ENCODE peak calls at places on chromosome 20, in nine cellular contexts. H is fibroblast of pulmonary artery; A is stomach; J is SK-N-MC; F is suprapubic skin; V is BJ; S is choroid plexus epithelial cell; L is effector memory CD4-positive, alpha-beta T cell; X is epithelial cell of esophagus. M is an unnamed sample.

GRCh38 chr20:19858972-19859371 is 100.9 kb downstream of the RIN2 start:
- DNase-seq in V (no peak), F (no peak), X (peak), J (no peak), A (no peak), S (no peak), H (peak), L (no peak), M (no peak)

GRCh38 chr20:46851746-46852145 is 42.9 kb upstream of the EYA2 start:
- DNase-seq in V (no peak), F (no peak), H (no peak), L (no peak), J (no peak), A (no peak), S (no peak), X (no peak), M (no peak)

GRCh38 chr20:45783656-45784294 is 7.9 kb downstream of the WFDC3 start:
- DNase-seq in V (no peak), A (peak), L (no peak), S (peak), X (peak), F (peak), H (peak), J (no peak), M (no peak)

GRCh38 chr20:2745936-2746635 is 53.5 kb downstream of the EBF4 start:
- DNase-seq in J (no peak), H (no peak), L (no peak), F (no peak), A (no peak), V (no peak), X (no peak), S (no peak), M (no peak)

GRCh38 chr20:24769878-24770627 is 179.0 kb upstream of the CST7 start:
- DNase-seq in V (no peak), F (peak), X (no peak), A (peak), H (no peak), S (no peak), L (no peak), J (no peak), M (no peak)

GRCh38 chr20:1855690-1856089 is 39.5 kb upstream of the SIRPA start:
- DNase-seq in X (no peak), F (no peak), L (no peak), V (no peak), J (no peak), A (no peak), H (no peak), S (no peak), M (no peak)

GRCh38 chr20:38997622-38998021 is 35.5 kb downstream of the DHX35 start:
- DNase-seq in J (no peak), V (no peak), H (no peak), S (no peak), F (no peak), A (no peak), L (no peak), X (no peak), M (no peak)

GRCh38 chr20:3652646-3653596 is 10.3 kb downstream of the GFRA4 start:
- DNase-seq in J (no peak), V (no peak), A (no peak), F (peak), S (no peak), L (no peak), X (no peak), H (no peak), M (peak)

GRCh38 chr20:59955131-59955796 is 3.0 kb upstream of the CDH26 start:
- DNase-seq in X (peak), L (no peak), S (peak), A (no peak), F (no peak), V (no peak), H (no peak), J (no peak), M (no peak)

GRCh38 chr20:25389381-25389857 is 1.2 kb downstream of the ABHD12 start:
- DNase-seq in X (peak), A (no peak), V (no peak), H (peak), L (no peak), S (peak), J (no peak), F (no peak), M (no peak)

GRCh38 chr20:37986063-37986858 is 47.0 kb downstream of the TTI1 start:
- DNase-seq in X (no peak), S (no peak), F (no peak), V (no peak), L (no peak), J (no peak), H (no peak), A (peak), M (no peak)

GRCh38 chr20:59484228-59484627 is 120.1 kb upstream of the PHACTR3 start:
- DNase-seq in F (no peak), H (no peak), J (no peak), X (no peak), S (no peak), A (no peak), L (no peak), V (no peak), M (no peak)

GRCh38 chr20:32278199-32278643 is 770 bp downstream of the KIF3B start:
- DNase-seq in X (peak), S (peak), J (no peak), A (no peak), F (no peak), V (no peak), L (no peak), H (peak), M (no peak)

GRCh38 chr20:32285621-32286334 is 8.3 kb downstream of the KIF3B start:
- DNase-seq in H (no peak), V (peak), A (no peak), X (peak), F (no peak), S (peak), J (no peak), L (peak), M (peak)

GRCh38 chr20:32281711-32282110 is 4.3 kb downstream of the KIF3B start:
- DNase-seq in V (no peak), L (no peak), H (no peak), F (no peak), S (no peak), J (no peak), X (no peak), A (no peak), M (no peak)

GRCh38 chr20:32285082-32285620 is 7.7 kb downstream of the KIF3B start:
- DNase-seq in L (no peak), X (no peak), S (no peak), F (no peak), H (no peak), J (no peak), V (no peak), A (no peak), M (no peak)

GRCh38 chr20:32282461-32282860 is 5.0 kb downstream of the KIF3B start:
- DNase-seq in A (peak), H (no peak), S (no peak), V (no peak), X (no peak), F (no peak), J (no peak), L (no peak), M (no peak)
- H3K4me3 ChIP-seq in A (no peak), H (no peak), S (no peak), V (no peak), X (no peak), F (no peak), J (no peak), L (no peak), M (no peak)

DNA sequence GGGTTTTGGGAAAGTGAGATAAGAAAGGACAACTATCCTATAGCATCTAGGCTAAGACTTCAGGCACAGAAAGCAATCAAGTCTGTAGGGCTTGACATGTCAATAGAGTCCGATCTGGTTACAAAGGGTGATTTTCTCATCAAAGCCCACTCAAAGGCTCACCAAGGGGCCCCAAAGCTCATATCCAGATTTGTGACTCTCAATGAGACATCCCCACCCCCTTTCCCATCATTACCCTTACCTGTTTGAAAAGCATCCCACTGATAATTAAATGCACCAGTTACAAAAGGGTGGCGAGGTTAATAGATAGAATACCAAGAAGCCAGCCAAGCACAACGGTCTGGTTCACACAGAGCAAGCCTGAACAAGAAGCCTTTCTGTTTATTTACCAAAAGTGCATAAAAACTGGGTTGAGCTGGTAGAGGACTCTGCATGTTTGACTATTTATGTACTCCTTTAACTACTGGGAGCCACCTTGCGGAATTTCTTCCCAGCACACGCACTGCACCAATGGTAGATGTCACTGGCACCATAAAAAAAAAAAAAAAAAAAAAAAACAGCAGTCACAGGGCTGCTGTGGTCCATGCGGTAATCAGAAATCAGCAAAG is 6.1 kb downstream of the JAG1 start:
- DNase-seq in V (no peak), F (no peak), X (peak), S (no peak), A (no peak), L (no peak), J (no peak), H (no peak), M (no peak)
- H3K4me3 ChIP-seq in V (no peak), F (peak), X (peak), S (no peak), A (peak), L (no peak), J (no peak), H (no peak), M (no peak)

GRCh38 chr20:57828696-57829095 is 118.9 kb upstream of the PMEPA1 start:
- DNase-seq in X (no peak), S (no peak), A (no peak), J (no peak), F (no peak), V (no peak), L (no peak), H (no peak), M (no peak)

GRCh38 chr20:57829805-57830514 is 120.1 kb upstream of the PMEPA1 start:
- DNase-seq in A (no peak), J (no peak), H (no peak), F (no peak), S (no peak), L (no peak), V (no peak), X (no peak), M (no peak)

GRCh38 chr20:57830515-57830895 is 120.7 kb upstream of the PMEPA1 start:
- DNase-seq in S (no peak), A (no peak), H (no peak), F (no peak), L (no peak), V (no peak), X (no peak), J (no peak), M (no peak)

GRCh38 chr20:57831326-57831991 is 121.6 kb upstream of the PMEPA1 start:
- DNase-seq in J (no peak), F (no peak), S (no peak), H (no peak), L (no peak), X (no peak), A (no peak), V (no peak), M (no peak)

GRCh38 chr20:57829336-57829735 is 119.5 kb upstream of the PMEPA1 start:
- DNase-seq in F (no peak), X (no peak), L (no peak), V (no peak), A (no peak), H (no peak), J (no peak), S (no peak), M (no peak)
- H3K4me3 ChIP-seq in F (no peak), X (no peak), L (no peak), V (no peak), A (no peak), H (no peak), J (no peak), S (no peak), M (no peak)

DNA sequence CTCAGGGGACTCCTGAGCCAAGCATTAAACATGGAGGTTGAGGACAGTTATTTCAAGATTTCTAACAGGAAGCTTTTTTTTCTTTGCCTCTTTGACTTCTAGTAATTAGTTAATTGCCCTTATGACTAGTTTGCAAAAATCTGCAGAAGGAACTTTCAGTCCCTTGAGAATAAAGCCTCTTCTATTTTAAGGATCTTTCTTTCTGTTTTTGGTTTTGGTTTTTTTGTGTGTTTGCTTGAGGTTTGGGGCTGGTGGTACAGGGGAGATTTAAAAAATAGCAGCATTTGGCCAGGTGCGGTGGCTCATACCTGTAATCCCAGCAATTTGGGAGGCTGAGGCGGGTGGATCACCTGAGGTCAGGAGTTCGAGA is 259.3 kb downstream of the BMP7 start:
- DNase-seq in F (no peak), X (no peak), J (no peak), A (no peak), H (no peak), S (no peak), L (no peak), V (no peak), M (no peak)
- H3K4me3 ChIP-seq in F (no peak), X (no peak), J (no peak), A (no peak), H (no peak), S (peak), L (no peak), V (no peak), M (no peak)

GRCh38 chr20:49985157-49985556 is 2.4 kb downstream of the SNAI1 start:
- DNase-seq in V (no peak), A (no peak), X (no peak), F (no peak), L (no peak), J (no peak), H (no peak), S (no peak), M (no peak)

GRCh38 chr20:49984426-49985153 is 1.8 kb downstream of the SNAI1 start:
- DNase-seq in H (no peak), V (no peak), S (peak), A (no peak), J (no peak), X (no peak), L (no peak), F (no peak), M (no peak)

GRCh38 chr20:49983123-49983847 is 505 bp downstream of the SNAI1 start:
- DNase-seq in J (no peak), V (no peak), S (no peak), F (no peak), X (no peak), L (no peak), H (no peak), A (no peak), M (no peak)

GRCh38 chr20:49982346-49983122 is at the start of gene SNAI1:
- DNase-seq in H (peak), A (peak), F (peak), L (peak), S (peak), V (no peak), J (no peak), X (peak), M (peak)

DNA sequence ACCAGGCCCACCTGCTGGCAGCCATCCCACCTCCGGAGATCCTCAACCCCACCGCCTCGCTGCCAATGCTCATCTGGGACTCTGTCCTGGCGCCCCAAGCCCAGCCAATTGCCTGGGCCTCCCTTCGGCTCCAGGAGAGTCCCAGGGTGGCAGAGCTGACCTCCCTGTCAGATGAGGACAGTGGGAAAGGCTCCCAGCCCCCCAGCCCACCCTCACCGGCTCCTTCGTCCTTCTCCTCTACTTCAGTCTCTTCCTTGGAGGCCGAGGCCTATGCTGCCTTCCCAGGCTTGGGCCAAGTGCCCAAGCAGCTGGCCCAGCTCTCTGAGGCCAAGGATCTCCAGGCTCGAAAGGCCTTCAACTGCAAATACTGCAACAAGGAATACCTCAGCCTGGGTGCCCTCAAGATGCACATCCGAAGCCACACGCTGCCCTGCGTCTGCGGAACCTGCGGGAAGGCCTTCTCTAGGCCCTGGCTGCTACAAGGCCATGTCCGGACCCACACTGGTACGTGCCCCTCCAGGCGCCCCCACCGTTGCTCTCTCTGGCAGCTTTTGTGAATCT is 1.1 kb downstream of the SNAI1 start:
- DNase-seq in S (peak), V (no peak), X (no peak), J (no peak), H (peak), F (no peak), A (no peak), L (no peak), M (no peak)
- H3K4me3 ChIP-seq in S (peak), V (peak), X (no peak), J (peak), H (peak), F (peak), A (peak), L (no peak), M (no peak)

GRCh38 chr20:50381771-50382593 is 128.2 kb upstream of the PTPN1 start:
- DNase-seq in X (no peak), V (no peak), L (no peak), F (no peak), S (no peak), H (no peak), A (no peak), J (no peak), M (no peak)
- H3K4me3 ChIP-seq in X (no peak), V (no peak), L (peak), F (no peak), S (no peak), H (no peak), A (no peak), J (no peak), M (no peak)

DNA sequence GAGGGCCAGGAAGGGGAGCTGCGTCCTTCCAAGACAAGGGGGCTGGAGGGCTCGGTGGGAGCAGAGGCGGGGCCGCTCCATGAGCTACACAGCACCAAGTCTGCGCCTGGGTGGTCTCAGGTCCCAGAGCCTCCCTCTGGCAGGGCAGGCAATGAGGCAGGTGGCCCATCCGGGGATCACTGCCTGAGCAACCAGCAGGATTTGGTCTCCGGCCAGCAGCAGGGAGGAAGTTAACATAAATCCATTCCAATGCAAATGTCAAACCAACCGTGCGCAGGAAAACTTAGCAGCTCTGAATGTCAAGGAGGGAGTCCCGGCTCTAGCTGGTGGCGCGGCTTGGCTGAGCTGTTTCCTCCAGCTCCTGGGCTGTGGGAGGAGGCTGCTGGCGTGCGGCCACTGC is 32.9 kb upstream of the CHRNA4 start:
- DNase-seq in S (peak), V (no peak), A (no peak), H (peak), X (no peak), J (no peak), F (no peak), L (no peak), M (no peak)
- H3K4me3 ChIP-seq in S (no peak), V (no peak), A (no peak), H (no peak), X (no peak), J (no peak), F (no peak), L (no peak), M (no peak)

DNA sequence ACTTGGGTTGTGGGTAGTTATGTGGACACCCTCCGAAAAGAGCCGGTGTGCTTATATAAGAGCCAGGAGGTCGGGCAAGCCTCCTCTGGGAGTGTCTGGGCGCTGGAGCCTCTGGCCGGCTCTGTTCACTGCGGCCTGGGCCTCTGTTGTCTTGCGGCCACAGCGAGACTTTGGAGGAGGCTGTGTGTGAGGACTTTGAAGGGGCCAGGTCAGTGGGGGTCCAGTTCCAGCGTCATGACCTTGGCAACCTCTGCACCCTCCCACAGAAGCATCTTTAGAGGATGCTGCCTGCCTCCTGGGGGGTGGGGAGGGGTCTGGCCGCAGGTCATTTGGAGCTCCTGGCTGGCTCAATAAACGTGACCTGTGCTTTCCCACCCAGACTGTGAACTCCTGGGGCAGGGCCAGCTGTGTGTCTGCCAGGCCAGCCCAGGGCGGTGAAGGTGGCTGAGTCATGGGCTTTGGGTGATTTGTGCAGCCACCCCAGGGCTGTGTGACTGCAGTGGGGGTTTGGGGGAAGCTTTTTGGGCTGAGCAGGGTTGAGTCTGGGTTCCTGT is 1.2 kb downstream of the TCEA2 start:
- DNase-seq in F (no peak), L (no peak), J (no peak), A (peak), H (no peak), S (no peak), V (peak), X (peak), M (no peak)
- H3K4me3 ChIP-seq in F (peak), L (no peak), J (peak), A (peak), H (peak), S (peak), V (peak), X (peak), M (no peak)

DNA sequence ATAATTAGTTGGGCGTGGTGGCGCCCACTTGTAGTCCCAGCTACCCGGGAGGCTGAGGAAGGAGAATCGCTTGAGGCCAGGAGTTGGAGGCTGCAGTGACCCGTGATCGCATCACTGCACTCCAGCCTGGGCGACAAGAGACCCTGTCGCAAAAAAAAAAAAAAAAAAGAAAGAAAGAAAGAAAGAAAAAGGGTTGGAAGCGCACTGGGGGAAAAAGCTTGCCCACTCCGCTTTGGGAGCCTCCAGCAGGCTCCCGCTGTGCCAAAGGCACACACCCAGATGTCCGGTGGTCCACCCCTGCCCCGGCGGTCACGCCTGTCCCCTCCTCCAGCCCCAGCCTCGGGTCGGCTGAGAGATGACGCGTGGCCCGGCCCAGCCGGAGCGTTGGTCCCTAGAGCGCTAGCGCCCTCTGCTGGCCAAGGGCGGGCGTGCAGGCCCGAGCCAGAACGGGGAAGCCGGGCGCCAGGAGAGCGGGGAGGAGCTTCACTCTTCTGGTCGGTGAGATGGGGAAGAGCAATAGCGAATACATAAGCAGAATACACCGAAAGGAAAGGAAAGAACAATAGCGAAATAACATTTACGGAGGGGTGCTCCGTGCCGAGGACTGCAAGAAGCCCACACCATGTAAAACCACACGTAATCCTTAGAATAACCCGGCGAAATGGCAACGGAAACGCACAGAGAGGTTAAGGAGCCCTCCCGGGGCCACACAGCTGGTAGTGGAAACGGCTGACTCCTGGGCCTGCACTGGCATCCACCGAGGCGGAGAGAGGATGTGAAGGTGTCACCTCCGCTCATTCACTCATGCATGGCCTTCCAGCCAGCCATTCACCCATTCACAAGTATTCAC is 41.7 kb downstream of the UBE2V1 start:
- DNase-seq in L (peak), J (no peak), S (peak), X (peak), F (peak), A (peak), V (no peak), H (peak), M (peak)
- H3K4me3 ChIP-seq in L (peak), J (peak), S (peak), X (peak), F (peak), A (peak), V (peak), H (peak), M (peak)